ENCODE peak calls at places on chromosomes 13 and 19, in ten cellular contexts. X is breast epithelium; P is heart right ventricle; Y is CD4-positive, alpha-beta T cell; D is psoas muscle; I is IMR-90; H is H9; W is RWPE1; L is spleen; S is body of pancreas. A is an unnamed sample.
A peak's percentile ranks its signal among the peaks of the same experiment; 100 is the strongest.

GRCh38 chr13:27131202-27131623 is 40.4 kb downstream of the USP12 start:
- DNase-seq in D (no peak), Y (peak; percentile 55), L (no peak), P (no peak), W (peak; percentile 69), X (no peak), I (peak; percentile 55), H (peak; percentile 44), S (no peak), A (no peak)

GRCh38 chr13:23407996-23408395 is 25.5 kb downstream of the SACS start:
- DNase-seq in H (no peak), L (no peak), D (no peak), S (no peak), Y (no peak), I (no peak), P (no peak), W (no peak), X (no peak), A (no peak)

GRCh38 chr19:366951-367350 is 22.4 kb upstream of the MIER2 start:
- DNase-seq in Y (no peak), P (no peak), X (no peak), L (peak; percentile 44), W (no peak), D (no peak), S (no peak), I (no peak), H (peak; percentile 11), A (no peak)

GRCh38 chr19:18541992-18542935 is 1.1 kb downstream of the FKBP8 start:
- DNase-seq in Y (no peak), D (no peak), P (no peak), S (no peak), H (peak; percentile 40), L (no peak), W (peak; percentile 20), X (no peak), I (no peak), A (no peak)

GRCh38 chr19:28746486-28746885 is 466.5 kb downstream of the UQCRFS1 start:
- DNase-seq in X (no peak), P (no peak), I (no peak), L (no peak), W (no peak), H (no peak), S (no peak), Y (no peak), D (no peak), A (no peak)

GRCh38 chr19:38224014-38224862 is at the start of gene DPF1:
- DNase-seq in H (peak; percentile 90), P (peak; percentile 50), Y (peak; percentile 18), S (no peak), D (no peak), I (peak; percentile 56), L (no peak), W (peak; percentile 90), X (no peak), A (peak; percentile 91)

GRCh38 chr19:58558623-58559274 is 338 bp upstream of the UBE2M start:
- DNase-seq in I (peak; percentile 98), X (peak; percentile 99), H (peak; percentile 99), W (peak; percentile 94), Y (peak; percentile 100), D (peak; percentile 100), P (peak; percentile 100), S (peak; percentile 99), L (peak; percentile 99), A (peak; percentile 97)

GRCh38 chr19:14002571-14003278 is 3.4 kb downstream of the RFX1 start:
- DNase-seq in I (no peak), H (no peak), L (no peak), Y (no peak), S (no peak), W (no peak), P (no peak), X (no peak), D (no peak), A (no peak)

GRCh38 chr19:33796164-33797100 is at the start of gene KCTD15:
- DNase-seq in I (peak; percentile 31), H (peak; percentile 47), S (peak; percentile 59), X (no peak), L (no peak), W (no peak), P (peak; percentile 51), D (peak; percentile 68), Y (no peak), A (no peak)

GRCh38 chr13:53672005-53672404 is 643.4 kb downstream of the OLFM4 start:
- DNase-seq in H (no peak), L (no peak), Y (no peak), P (no peak), W (no peak), X (no peak), I (no peak), S (no peak), D (no peak), A (no peak)
- H3K27ac ChIP-seq in H (no peak overlapping the region), L (no peak overlapping the region), Y (no peak overlapping the region), P (no peak overlapping the region), W (no peak overlapping the region), X (no peak overlapping the region), I (no peak overlapping the region), S (no peak overlapping the region), D (no peak overlapping the region), A (no peak overlapping the region)

GRCh38 chr13:110811751-110812110 is 98.2 kb downstream of the ING1 start:
- DNase-seq in W (no peak), L (no peak), S (no peak), H (no peak), X (no peak), D (no peak), Y (no peak), P (no peak), I (no peak), A (no peak)

GRCh38 chr13:110813646-110814624 is 100.4 kb downstream of the ING1 start:
- DNase-seq in W (no peak), D (no peak), P (no peak), I (no peak), Y (no peak), L (no peak), S (no peak), H (no peak), X (no peak), A (no peak)

GRCh38 chr13:110811008-110811720 is 97.7 kb downstream of the ING1 start:
- DNase-seq in L (no peak), D (no peak), H (no peak), P (no peak), I (no peak), Y (no peak), S (no peak), W (no peak), X (no peak), A (no peak)

GRCh38 chr13:110812869-110813645 is 99.6 kb downstream of the ING1 start:
- DNase-seq in L (no peak), D (no peak), P (no peak), H (no peak), Y (no peak), I (no peak), W (no peak), X (no peak), S (no peak), A (no peak)

DNA sequence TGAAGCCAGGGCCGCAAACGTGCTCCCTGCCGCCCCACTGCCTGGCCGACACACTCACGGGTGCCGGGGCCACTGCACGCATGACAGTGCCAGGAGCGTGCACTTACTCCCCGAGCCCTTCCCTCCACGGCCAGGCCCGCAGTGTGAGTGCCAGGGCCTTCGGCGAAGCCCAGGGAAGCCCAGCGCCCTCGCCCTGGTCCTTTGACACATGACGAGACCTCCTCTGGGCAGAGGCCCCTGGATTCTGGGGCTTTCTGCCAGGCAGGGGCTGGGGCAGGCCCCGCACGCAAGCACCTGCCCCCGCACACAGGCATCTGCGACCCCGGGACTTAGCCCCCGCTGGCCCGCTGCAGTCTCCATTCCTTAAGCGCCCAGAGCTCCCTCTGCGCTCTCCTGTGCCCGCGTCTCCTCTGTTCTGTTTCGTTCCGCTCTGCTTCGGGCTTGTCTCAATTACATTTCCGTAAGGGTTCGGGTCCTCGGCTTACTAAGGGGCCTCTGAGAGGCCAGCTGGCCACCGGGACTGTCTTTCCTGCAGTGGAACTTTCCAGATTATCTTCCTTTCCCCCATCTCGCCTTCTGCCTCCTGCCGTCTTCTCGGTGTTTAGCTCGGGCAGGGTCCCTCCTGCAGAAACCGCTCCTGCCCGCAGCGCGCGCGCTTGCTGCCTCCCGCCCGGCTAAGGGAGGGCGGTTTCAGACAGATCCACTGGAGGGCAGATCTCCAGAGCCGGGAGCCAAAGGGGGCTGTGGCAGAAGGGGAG is 98.8 kb downstream of the ING1 start:
- DNase-seq in S (no peak), P (no peak), H (peak; percentile 59), I (no peak), D (no peak), X (no peak), W (no peak), L (no peak), Y (no peak), A (peak; percentile 80)
- TF ChIP-seq CTCF in S (no peak), P (no peak), H (peak; percentile 13), I (no peak), D (no peak), X (no peak), W (no peak), L (peak; percentile 23), Y (no peak), A (no peak)

GRCh38 chr13:49690990-49691886 is at the start of gene EBPL:
- DNase-seq in I (peak; percentile 86), H (peak; percentile 96), D (peak; percentile 96), L (peak; percentile 98), P (peak; percentile 95), S (peak; percentile 93), Y (peak; percentile 83), W (peak; percentile 96), X (peak; percentile 90), A (peak; percentile 96)
- H3K27ac ChIP-seq in I (peak within 1 kb of the TSS; percentile 67), H (no peak within 1 kb of the TSS), D (peak within 1 kb of the TSS; percentile 92), L (peak within 1 kb of the TSS; percentile 80), P (peak within 1 kb of the TSS; percentile 72), S (peak within 1 kb of the TSS; percentile 88), Y (peak within 1 kb of the TSS; percentile 49), W (peak within 1 kb of the TSS; percentile 94), X (peak within 1 kb of the TSS; percentile 91), A (peak within 1 kb of the TSS; percentile 87)

GRCh38 chr13:32115069-32115468 is 83.5 kb downstream of the FRY start:
- DNase-seq in L (no peak), P (no peak), Y (no peak), H (no peak), W (no peak), S (no peak), I (no peak), X (no peak), D (no peak), A (no peak)

GRCh38 chr13:32117696-32118095 is 86.1 kb downstream of the FRY start:
- DNase-seq in S (peak; percentile 81), P (peak; percentile 38), D (peak; percentile 86), I (peak; percentile 8), X (no peak), Y (no peak), W (no peak), L (peak; percentile 77), H (no peak), A (no peak)

GRCh38 chr13:32116210-32116609 is 84.6 kb downstream of the FRY start:
- DNase-seq in P (no peak), H (no peak), L (no peak), I (no peak), S (no peak), Y (no peak), W (no peak), D (no peak), X (no peak), A (no peak)

DNA sequence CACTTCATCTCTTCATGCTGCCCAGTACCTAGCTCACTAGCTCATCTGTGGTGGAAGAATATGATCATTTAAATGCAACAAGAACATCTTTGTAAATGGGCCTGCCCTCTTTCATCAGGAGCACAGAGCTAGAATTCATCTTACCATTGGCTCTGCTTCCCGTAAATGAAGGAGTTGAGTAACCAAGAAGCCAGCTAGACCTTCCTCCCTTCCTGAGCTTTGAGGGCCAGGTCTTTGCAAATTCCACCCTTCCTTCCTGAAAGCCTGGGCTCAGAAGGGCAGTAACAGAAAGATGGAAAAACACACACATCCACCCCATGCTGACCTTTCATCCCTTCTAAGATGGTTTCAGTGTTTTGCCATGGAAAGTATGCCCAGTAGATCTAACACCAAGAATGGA is 82.0 kb downstream of the FRY start:
- DNase-seq in H (no peak), D (no peak), W (no peak), X (no peak), P (no peak), I (no peak), S (no peak), L (no peak), Y (no peak), A (no peak)
- TF ChIP-seq CTCF in H (no peak), D (no peak), W (no peak), X (no peak), P (no peak), I (no peak), S (no peak), L (no peak), Y (no peak), A (no peak)

A was measured in upper lobe of left lung.